ENCODE peak calls at places on chromosome 9, in ten cellular contexts. One of them, this sample, is unnamed.

GRCh38 chr9:68999393-69000105 is 14.4 kb downstream of the PRKACG start:
- DNase-seq in breast epithelium: peak; percentile 43
- DNase-seq in spleen: peak; percentile 74
- DNase-seq in choroid plexus epithelial cell: peak; percentile 88
- DNase-seq in colonic mucosa: peak; percentile 82
- DNase-seq in IMR-90: peak; percentile 65
- DNase-seq in upper lobe of right lung: no peak
- DNase-seq in cardiac muscle cell: peak; percentile 87
- DNase-seq in CD8-positive, alpha-beta T cell: peak; percentile 52
- DNase-seq in fibroblast of villous mesenchyme: peak; percentile 75
- DNase-seq in this sample: no peak

GRCh38 chr9:3136230-3136629 is 292.3 kb upstream of the PUM3 start:
- DNase-seq in IMR-90: no peak
- DNase-seq in cardiac muscle cell: no peak
- DNase-seq in colonic mucosa: no peak
- DNase-seq in CD8-positive, alpha-beta T cell: no peak
- DNase-seq in choroid plexus epithelial cell: no peak
- DNase-seq in breast epithelium: no peak
- DNase-seq in upper lobe of right lung: no peak
- DNase-seq in spleen: no peak
- DNase-seq in fibroblast of villous mesenchyme: no peak
- DNase-seq in this sample: no peak

GRCh38 chr9:98899399-98900056 is 44.2 kb upstream of the COL15A1 start:
- DNase-seq in IMR-90: peak; percentile 91
- DNase-seq in colonic mucosa: no peak
- DNase-seq in fibroblast of villous mesenchyme: peak; percentile 95
- DNase-seq in upper lobe of right lung: no peak
- DNase-seq in cardiac muscle cell: peak; percentile 17
- DNase-seq in choroid plexus epithelial cell: peak; percentile 93
- DNase-seq in spleen: no peak
- DNase-seq in breast epithelium: no peak
- DNase-seq in CD8-positive, alpha-beta T cell: no peak
- DNase-seq in this sample: no peak

GRCh38 chr9:116460026-116460425 is 227.1 kb upstream of the TRIM32 start:
- DNase-seq in breast epithelium: no peak
- DNase-seq in CD8-positive, alpha-beta T cell: no peak
- DNase-seq in spleen: no peak
- DNase-seq in choroid plexus epithelial cell: no peak
- DNase-seq in upper lobe of right lung: no peak
- DNase-seq in cardiac muscle cell: no peak
- DNase-seq in colonic mucosa: no peak
- DNase-seq in IMR-90: no peak
- DNase-seq in fibroblast of villous mesenchyme: no peak
- DNase-seq in this sample: no peak

GRCh38 chr9:38008168-38009034 is 60.6 kb downstream of the SHB start:
- DNase-seq in IMR-90: peak; percentile 93
- DNase-seq in upper lobe of right lung: peak; percentile 94
- DNase-seq in cardiac muscle cell: no peak
- DNase-seq in colonic mucosa: no peak
- DNase-seq in breast epithelium: peak; percentile 64
- DNase-seq in choroid plexus epithelial cell: peak; percentile 94
- DNase-seq in spleen: no peak
- DNase-seq in fibroblast of villous mesenchyme: peak; percentile 79
- DNase-seq in CD8-positive, alpha-beta T cell: no peak
- DNase-seq in this sample: peak; percentile 88

GRCh38 chr9:89608646-89609335 is 4.0 kb downstream of the GADD45G start:
- DNase-seq in IMR-90: no peak
- DNase-seq in spleen: no peak
- DNase-seq in fibroblast of villous mesenchyme: peak; percentile 15
- DNase-seq in CD8-positive, alpha-beta T cell: no peak
- DNase-seq in breast epithelium: no peak
- DNase-seq in choroid plexus epithelial cell: no peak
- DNase-seq in cardiac muscle cell: no peak
- DNase-seq in colonic mucosa: no peak
- DNase-seq in upper lobe of right lung: peak; percentile 5
- DNase-seq in this sample: no peak

GRCh38 chr9:87862536-87863268 is 20.0 kb upstream of the SPATA31E1 start:
- DNase-seq in fibroblast of villous mesenchyme: peak; percentile 52
- DNase-seq in cardiac muscle cell: no peak
- DNase-seq in breast epithelium: no peak
- DNase-seq in choroid plexus epithelial cell: peak; percentile 70
- DNase-seq in IMR-90: peak; percentile 88
- DNase-seq in CD8-positive, alpha-beta T cell: no peak
- DNase-seq in spleen: no peak
- DNase-seq in colonic mucosa: no peak
- DNase-seq in upper lobe of right lung: no peak
- DNase-seq in this sample: no peak

GRCh38 chr9:5518061-5518936 is 8.0 kb downstream of the PDCD1LG2 start:
- DNase-seq in fibroblast of villous mesenchyme: peak; percentile 48
- DNase-seq in CD8-positive, alpha-beta T cell: no peak
- DNase-seq in IMR-90: no peak
- DNase-seq in spleen: no peak
- DNase-seq in upper lobe of right lung: no peak
- DNase-seq in colonic mucosa: no peak
- DNase-seq in breast epithelium: no peak
- DNase-seq in choroid plexus epithelial cell: no peak
- DNase-seq in cardiac muscle cell: no peak
- DNase-seq in this sample: no peak

GRCh38 chr9:136047775-136048559 is 47.1 kb downstream of the NACC2 start:
- DNase-seq in choroid plexus epithelial cell: no peak
- DNase-seq in colonic mucosa: no peak
- DNase-seq in upper lobe of right lung: peak; percentile 57
- DNase-seq in IMR-90: no peak
- DNase-seq in cardiac muscle cell: no peak
- DNase-seq in breast epithelium: no peak
- DNase-seq in fibroblast of villous mesenchyme: no peak
- DNase-seq in spleen: no peak
- DNase-seq in CD8-positive, alpha-beta T cell: no peak
- DNase-seq in this sample: peak; percentile 39

GRCh38 chr9:1554123-1555045 is 460.8 kb upstream of the SMARCA2 start:
- DNase-seq in spleen: no peak
- DNase-seq in fibroblast of villous mesenchyme: no peak
- DNase-seq in IMR-90: no peak
- DNase-seq in colonic mucosa: no peak
- DNase-seq in upper lobe of right lung: no peak
- DNase-seq in breast epithelium: no peak
- DNase-seq in cardiac muscle cell: no peak
- DNase-seq in CD8-positive, alpha-beta T cell: no peak
- DNase-seq in choroid plexus epithelial cell: no peak
- DNase-seq in this sample: no peak

GRCh38 chr9:95177617-95178016 is 139.9 kb downstream of the FANCC start:
- DNase-seq in colonic mucosa: no peak
- DNase-seq in upper lobe of right lung: no peak
- DNase-seq in cardiac muscle cell: no peak
- DNase-seq in fibroblast of villous mesenchyme: no peak
- DNase-seq in IMR-90: no peak
- DNase-seq in choroid plexus epithelial cell: no peak
- DNase-seq in spleen: no peak
- DNase-seq in breast epithelium: no peak
- DNase-seq in CD8-positive, alpha-beta T cell: no peak
- DNase-seq in this sample: no peak

DNA sequence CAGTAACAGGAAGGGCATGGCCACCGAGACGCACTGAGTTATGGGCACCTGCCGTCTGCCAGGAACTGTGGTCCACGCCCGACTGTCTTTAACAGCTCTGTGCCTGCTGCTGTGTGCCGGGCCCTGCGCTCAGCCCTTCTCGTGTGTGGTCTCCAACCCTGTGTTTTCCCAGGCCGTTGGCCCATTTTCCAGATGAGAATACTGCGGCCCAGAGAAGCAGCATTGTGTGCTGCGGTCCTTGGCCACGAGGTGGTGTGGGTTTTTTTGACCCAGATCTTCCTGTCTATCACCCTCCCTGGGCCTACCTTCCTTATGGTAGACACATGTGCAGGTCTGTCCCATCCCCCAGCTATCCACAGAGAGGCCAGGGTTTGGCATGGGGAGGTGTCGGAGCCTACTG is 47.0 kb downstream of the RXRA start:
- DNase-seq in IMR-90: no peak
- DNase-seq in upper lobe of right lung: no peak
- DNase-seq in fibroblast of villous mesenchyme: no peak
- DNase-seq in spleen: no peak
- DNase-seq in cardiac muscle cell: no peak
- DNase-seq in choroid plexus epithelial cell: no peak
- DNase-seq in CD8-positive, alpha-beta T cell: no peak
- DNase-seq in colonic mucosa: no peak
- DNase-seq in breast epithelium: no peak
- DNase-seq in this sample: no peak
- H3K4me3 ChIP-seq in IMR-90: no peak overlapping the region
- H3K4me3 ChIP-seq in upper lobe of right lung: peak overlapping the region; percentile 27
- H3K4me3 ChIP-seq in fibroblast of villous mesenchyme: no peak overlapping the region
- H3K4me3 ChIP-seq in spleen: peak overlapping the region; percentile 11
- H3K4me3 ChIP-seq in cardiac muscle cell: no peak overlapping the region
- H3K4me3 ChIP-seq in choroid plexus epithelial cell: no peak overlapping the region
- H3K4me3 ChIP-seq in CD8-positive, alpha-beta T cell: no peak overlapping the region
- H3K4me3 ChIP-seq in colonic mucosa: no peak overlapping the region
- H3K4me3 ChIP-seq in breast epithelium: no peak overlapping the region
- H3K4me3 ChIP-seq in this sample: no peak overlapping the region

DNA sequence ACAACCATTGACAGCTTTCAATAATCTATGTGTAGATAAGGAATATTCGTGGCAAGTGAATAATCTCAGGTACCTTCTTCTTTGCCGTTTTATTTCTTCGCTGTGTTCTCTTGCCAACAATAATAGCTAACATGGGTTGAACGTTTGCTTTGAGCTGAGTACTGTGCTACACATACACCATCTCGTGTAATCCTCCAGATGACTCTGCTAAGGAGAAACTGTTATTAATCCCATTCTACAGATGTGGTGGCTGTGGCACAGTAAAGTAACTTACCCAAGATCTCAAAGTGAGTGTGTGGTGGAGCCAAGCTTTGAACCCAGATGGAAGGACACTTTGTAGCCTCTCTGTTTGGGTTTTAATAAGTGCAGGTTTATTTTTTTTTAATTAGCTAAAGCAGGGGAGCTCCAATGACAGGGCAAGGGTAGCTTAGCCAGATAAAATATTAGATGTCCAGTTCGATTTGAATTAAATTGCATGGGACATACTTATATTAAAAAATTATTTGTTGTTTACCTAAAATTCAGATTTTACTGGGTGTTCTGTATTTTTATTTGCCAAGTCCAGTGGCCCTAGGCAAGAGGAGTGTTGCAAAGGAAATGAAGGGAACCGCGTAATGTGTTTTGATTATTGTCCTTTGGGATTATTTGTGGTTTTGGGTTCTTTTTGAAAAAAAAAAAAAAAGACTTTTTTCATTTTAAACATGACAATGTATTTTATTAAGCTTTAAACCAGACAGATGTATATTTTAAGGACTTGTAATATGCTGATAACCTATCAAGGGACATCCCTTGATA is 179.5 kb downstream of the C9orf152 start:
- DNase-seq in breast epithelium: no peak
- DNase-seq in CD8-positive, alpha-beta T cell: no peak
- DNase-seq in choroid plexus epithelial cell: peak; percentile 50
- DNase-seq in fibroblast of villous mesenchyme: peak; percentile 50
- DNase-seq in cardiac muscle cell: no peak
- DNase-seq in IMR-90: no peak
- DNase-seq in upper lobe of right lung: no peak
- DNase-seq in spleen: no peak
- DNase-seq in colonic mucosa: no peak
- DNase-seq in this sample: no peak
- H3K4me3 ChIP-seq in breast epithelium: no peak overlapping the region
- H3K4me3 ChIP-seq in CD8-positive, alpha-beta T cell: no peak overlapping the region
- H3K4me3 ChIP-seq in choroid plexus epithelial cell: no peak overlapping the region
- H3K4me3 ChIP-seq in fibroblast of villous mesenchyme: no peak overlapping the region
- H3K4me3 ChIP-seq in cardiac muscle cell: no peak overlapping the region
- H3K4me3 ChIP-seq in IMR-90: no peak overlapping the region
- H3K4me3 ChIP-seq in upper lobe of right lung: no peak overlapping the region
- H3K4me3 ChIP-seq in spleen: no peak overlapping the region
- H3K4me3 ChIP-seq in colonic mucosa: no peak overlapping the region
- H3K4me3 ChIP-seq in this sample: no peak overlapping the region

DNA sequence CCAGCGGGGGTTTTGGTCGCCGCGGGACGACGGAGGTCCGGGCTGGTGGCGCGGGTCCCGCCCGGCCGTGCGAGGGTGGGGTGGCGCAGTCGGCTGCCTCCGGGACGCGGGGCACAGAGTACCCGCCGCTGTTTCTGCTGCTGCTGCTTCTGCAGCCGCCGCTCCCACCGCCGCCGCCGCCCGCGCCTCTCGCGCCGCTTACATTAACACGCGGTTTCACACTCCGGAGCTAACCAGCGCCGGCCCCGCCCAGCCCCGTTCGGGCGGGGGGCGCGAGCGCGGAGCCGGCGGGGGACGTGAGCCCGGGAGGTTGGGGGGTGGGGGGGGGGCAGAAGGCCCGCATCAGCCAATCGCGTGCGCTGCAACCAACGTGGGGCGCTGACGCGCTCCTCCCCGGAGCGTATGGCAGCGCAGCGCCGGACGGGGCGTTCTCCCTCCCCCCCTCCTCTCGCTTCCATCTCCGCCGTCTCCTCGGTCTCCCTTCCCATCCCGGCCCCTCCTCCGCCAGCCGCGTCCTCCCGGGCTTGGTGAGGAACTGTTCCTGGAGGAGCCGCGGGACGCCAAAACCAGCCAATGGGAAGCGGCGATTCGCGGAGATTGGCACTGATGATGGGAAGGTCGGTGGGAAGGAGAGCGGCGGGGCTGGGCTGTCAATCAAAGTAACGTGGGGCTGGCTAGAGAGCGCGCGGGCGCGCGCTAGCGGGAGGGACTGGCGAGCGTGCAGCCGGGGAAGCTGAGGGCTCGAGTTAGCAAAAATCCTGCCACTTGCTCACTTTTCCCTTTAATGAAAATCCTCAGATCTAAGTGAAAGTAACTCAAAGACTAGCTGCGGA is at the start of gene TLE1:
- DNase-seq in spleen: peak; percentile 98
- DNase-seq in cardiac muscle cell: peak; percentile 96
- DNase-seq in breast epithelium: peak; percentile 98
- DNase-seq in choroid plexus epithelial cell: peak; percentile 100
- DNase-seq in colonic mucosa: peak; percentile 100
- DNase-seq in fibroblast of villous mesenchyme: peak; percentile 100
- DNase-seq in CD8-positive, alpha-beta T cell: peak; percentile 74
- DNase-seq in upper lobe of right lung: peak; percentile 99
- DNase-seq in IMR-90: peak; percentile 100
- DNase-seq in this sample: peak; percentile 100
- H3K4me3 ChIP-seq in spleen: peak within 1 kb of the TSS; percentile 94
- H3K4me3 ChIP-seq in cardiac muscle cell: peak within 1 kb of the TSS; percentile 27
- H3K4me3 ChIP-seq in breast epithelium: peak within 1 kb of the TSS; percentile 90
- H3K4me3 ChIP-seq in choroid plexus epithelial cell: peak within 1 kb of the TSS; percentile 75
- H3K4me3 ChIP-seq in colonic mucosa: peak within 1 kb of the TSS; percentile 82
- H3K4me3 ChIP-seq in fibroblast of villous mesenchyme: peak within 1 kb of the TSS; percentile 78
- H3K4me3 ChIP-seq in CD8-positive, alpha-beta T cell: peak within 1 kb of the TSS; percentile 85
- H3K4me3 ChIP-seq in upper lobe of right lung: peak within 1 kb of the TSS; percentile 71
- H3K4me3 ChIP-seq in IMR-90: peak within 1 kb of the TSS; percentile 98
- H3K4me3 ChIP-seq in this sample: peak within 1 kb of the TSS; percentile 73

DNA sequence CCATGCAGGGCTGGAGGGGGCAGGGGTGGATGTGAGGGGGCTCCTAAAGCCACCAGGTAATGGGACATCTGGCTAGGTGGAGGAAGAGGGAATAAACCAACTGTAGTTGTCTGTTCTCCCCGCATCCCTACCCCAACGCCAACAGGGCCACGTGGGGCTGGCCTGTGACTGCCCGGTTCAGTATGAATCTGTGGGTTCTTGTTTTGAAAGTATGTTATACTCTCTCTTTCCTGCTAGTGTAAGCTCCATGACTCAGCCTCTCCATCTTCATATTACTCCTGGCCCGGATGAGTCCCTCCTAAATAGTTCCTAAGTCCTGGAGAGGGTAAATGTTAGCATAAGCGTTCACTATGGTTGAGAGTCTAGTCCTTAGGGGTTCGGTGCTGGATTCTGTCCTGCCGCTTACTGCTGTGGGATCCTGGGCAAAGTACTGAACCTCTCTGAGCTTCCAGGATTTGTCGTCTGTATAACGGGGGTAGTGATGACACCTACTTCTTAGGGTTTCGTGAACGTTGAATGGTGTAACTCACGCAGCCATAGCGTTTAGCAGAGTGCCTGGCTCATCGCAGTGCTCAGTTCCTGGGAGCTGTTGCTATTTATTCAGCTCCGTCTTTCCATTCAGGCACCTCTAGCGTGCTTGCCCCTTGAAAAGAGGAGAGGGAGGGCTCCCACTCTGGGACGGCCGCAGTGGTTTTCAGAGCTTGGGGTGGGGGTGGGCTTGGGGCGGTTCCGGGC is 28.8 kb downstream of the LHX2 start:
- DNase-seq in spleen: peak; percentile 28
- DNase-seq in upper lobe of right lung: no peak
- DNase-seq in cardiac muscle cell: no peak
- DNase-seq in colonic mucosa: no peak
- DNase-seq in IMR-90: peak; percentile 56
- DNase-seq in breast epithelium: no peak
- DNase-seq in choroid plexus epithelial cell: peak; percentile 36
- DNase-seq in fibroblast of villous mesenchyme: peak; percentile 20
- DNase-seq in CD8-positive, alpha-beta T cell: no peak
- DNase-seq in this sample: no peak
- H3K4me3 ChIP-seq in spleen: peak overlapping the region; percentile 46
- H3K4me3 ChIP-seq in upper lobe of right lung: peak overlapping the region; percentile 32
- H3K4me3 ChIP-seq in cardiac muscle cell: peak overlapping the region; percentile 38
- H3K4me3 ChIP-seq in colonic mucosa: peak overlapping the region; percentile 33
- H3K4me3 ChIP-seq in IMR-90: peak overlapping the region; percentile 17
- H3K4me3 ChIP-seq in breast epithelium: peak overlapping the region; percentile 60
- H3K4me3 ChIP-seq in choroid plexus epithelial cell: no peak overlapping the region
- H3K4me3 ChIP-seq in fibroblast of villous mesenchyme: peak overlapping the region; percentile 44
- H3K4me3 ChIP-seq in CD8-positive, alpha-beta T cell: no peak overlapping the region
- H3K4me3 ChIP-seq in this sample: no peak overlapping the region

This sample was measured in kidney.